ENCODE peak calls at places on chromosomes 12 and 14, in eight cellular contexts. F is fibroblast of lung; N is A549; A is thoracic aorta; H is left ventricle myocardium inferior; C is MM.1S; R is colonic mucosa; K is CD4-positive, CD25-positive, alpha-beta regulatory T cell. W is an unnamed sample. For H3K4me1, the result is how much of the 10 kb centered on the place peaks cover.

GRCh38 chr12:102776041-102776440 is 141.0 kb downstream of the PAH start:
- DNase-seq in N (no peak), F (no peak), A (no peak), H (no peak), R (no peak), K (no peak), C (no peak), W (no peak)

GRCh38 chr14:78933948-78934524 is 763.9 kb downstream of the NRXN3 start:
- DNase-seq in K (no peak), H (no peak), R (no peak), N (peak), F (peak), A (no peak), C (no peak), W (no peak)

GRCh38 chr14:61477845-61478438 is 156.6 kb downstream of the PRKCH start:
- DNase-seq in A (no peak), K (no peak), H (peak), R (peak), F (peak), C (no peak), N (no peak), W (peak)

GRCh38 chr12:75549989-75550388 is 38.6 kb upstream of the KRR1 start:
- DNase-seq in K (no peak), H (no peak), R (no peak), F (no peak), A (no peak), C (no peak), N (no peak), W (no peak)

GRCh38 chr12:106287364-106287763 is 15.2 kb upstream of the TCP11L2 start:
- DNase-seq in H (no peak), F (no peak), N (no peak), A (no peak), C (no peak), K (no peak), R (no peak), W (no peak)

GRCh38 chr12:4589941-4590340 is 27.9 kb downstream of the DYRK4 start:
- DNase-seq in H (no peak), N (no peak), K (no peak), R (no peak), C (no peak), A (no peak), F (no peak), W (no peak)

GRCh38 chr14:44162197-44162596 is 344.9 kb downstream of the FSCB start:
- DNase-seq in F (no peak), H (no peak), R (no peak), N (no peak), A (no peak), K (no peak), C (no peak), W (peak)

GRCh38 chr12:65156366-65156831 is 13.0 kb upstream of the LEMD3 start:
- DNase-seq in C (peak), K (no peak), A (no peak), F (no peak), H (no peak), N (no peak), R (no peak), W (no peak)

GRCh38 chr14:57961793-57962075 is 95.8 kb upstream of the SLC35F4 start:
- DNase-seq in N (no peak), K (no peak), F (no peak), C (no peak), R (no peak), H (no peak), A (no peak), W (no peak)

GRCh38 chr12:103782399-103782798 is 58.6 kb downstream of the NT5DC3 start:
- DNase-seq in C (no peak), N (no peak), H (no peak), R (no peak), F (no peak), K (no peak), A (no peak), W (no peak)

GRCh38 chr12:123120452-123121166 is 30.3 kb downstream of the PITPNM2 start:
- DNase-seq in K (no peak), N (no peak), A (no peak), F (no peak), C (peak), R (no peak), H (no peak), W (peak)

GRCh38 chr12:25332143-25332542 is 81.4 kb upstream of the KRAS start:
- DNase-seq in H (no peak), K (no peak), F (no peak), C (peak), N (no peak), R (no peak), A (no peak), W (no peak)

GRCh38 chr12:25249951-25250738 is 584 bp downstream of the KRAS start:
- DNase-seq in F (no peak), N (peak), C (peak), K (peak), A (no peak), R (peak), H (peak), W (peak)

GRCh38 chr12:19261773-19262172 is 132.2 kb downstream of the PLEKHA5 start:
- DNase-seq in F (no peak), A (no peak), H (no peak), R (no peak), N (no peak), C (no peak), K (no peak), W (no peak)

GRCh38 chr14:33709286-33709685 is 241.6 kb downstream of the EGLN3 start:
- DNase-seq in H (no peak), K (no peak), F (peak), C (no peak), N (no peak), A (no peak), R (no peak), W (no peak)

GRCh38 chr14:106872619-106873446 is 1346.5 kb downstream of the TMEM121 start:
- DNase-seq in F (no peak), A (no peak), C (peak), K (peak), H (peak), R (peak), N (peak), W (peak)

GRCh38 chr12:3253682-3254275 is 176.6 kb downstream of the TSPAN9 start:
- DNase-seq in H (peak), C (no peak), A (no peak), F (no peak), K (no peak), N (no peak), R (no peak), W (no peak)

GRCh38 chr12:29725587-29726320 is 58.0 kb downstream of the TMTC1 start:
- DNase-seq in K (no peak), H (peak), R (no peak), C (no peak), N (no peak), A (peak), F (peak), W (peak)

GRCh38 chr12:124680863-124681778 is 113.7 kb upstream of the NCOR2 start:
- DNase-seq in R (peak), F (peak), C (no peak), H (peak), A (peak), N (peak), K (no peak), W (no peak)

GRCh38 chr12:116455540-116456306 is 103.5 kb upstream of the MAP1LC3B2 start:
- DNase-seq in N (peak), R (peak), F (peak), H (peak), A (peak), K (no peak), C (no peak), W (peak)

GRCh38 chr12:1847411-1847810 is 27.0 kb downstream of the LRTM2 start:
- DNase-seq in R (no peak), A (no peak), C (no peak), F (no peak), K (no peak), H (no peak), N (no peak), W (no peak)

DNA sequence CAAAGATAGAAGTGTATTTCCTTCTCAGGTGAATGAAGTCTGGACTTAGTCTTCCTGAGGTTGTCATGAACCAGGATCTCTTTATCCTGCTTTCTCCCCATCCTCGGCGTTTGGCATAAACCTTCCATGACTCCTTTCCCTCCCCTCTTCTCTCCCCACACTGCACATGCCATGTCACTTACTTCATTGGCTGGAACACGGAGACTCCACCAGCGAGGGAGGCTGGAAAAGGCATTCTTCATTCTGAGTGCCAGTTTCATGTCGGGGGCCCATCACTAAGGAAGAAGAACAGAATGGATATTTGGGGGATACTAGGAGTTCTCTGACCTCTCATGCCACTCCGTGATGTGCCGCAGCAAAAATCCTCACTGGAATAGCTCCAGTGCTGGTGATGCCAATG is 105.6 kb downstream of the VCPKMT start:
- DNase-seq in H (no peak), K (no peak), C (no peak), A (no peak), F (no peak), N (no peak), R (no peak), W (no peak)
- H3K4me1 ChIP-seq in H (under half), K (under half), C (under half), A (under half), F (under half), N (under half), R (under half), W (under half)

GRCh38 chr14:103653802-103654201 is 24.8 kb downstream of the KLC1 start:
- DNase-seq in A (no peak), H (no peak), F (no peak), R (no peak), N (no peak), K (no peak), C (no peak), W (no peak)
- H3K4me1 ChIP-seq in A (under half), H (half or more), F (under half), R (under half), N (under half), K (under half), C (under half), W (under half)

GRCh38 chr14:104686624-104687517 is 2.5 kb upstream of the INF2 start:
- DNase-seq in H (peak), N (no peak), R (peak), C (no peak), F (no peak), K (no peak), A (no peak), W (no peak)
- H3K4me1 ChIP-seq in H (half or more), N (half or more), R (under half), C (under half), F (under half), K (half or more), A (under half), W (under half)

GRCh38 chr12:51517316-51517715 is 73.7 kb upstream of the SCN8A start:
- DNase-seq in R (no peak), F (no peak), N (no peak), C (no peak), H (no peak), A (no peak), K (no peak), W (no peak)
- H3K4me1 ChIP-seq in R (under half), F (under half), N (under half), C (under half), H (under half), A (under half), K (under half), W (under half)

GRCh38 chr14:81506512-81506911 is 27.1 kb downstream of the SEL1L start:
- DNase-seq in K (no peak), N (no peak), A (no peak), C (no peak), F (no peak), H (no peak), R (no peak), W (no peak)
- H3K4me1 ChIP-seq in K (under half), N (under half), A (under half), C (under half), F (under half), H (under half), R (under half), W (under half)

GRCh38 chr12:120249875-120250795 is 15.4 kb downstream of the PXN start:
- DNase-seq in A (no peak), H (peak), F (no peak), C (no peak), K (no peak), R (no peak), N (no peak), W (peak)

GRCh38 chr12:120242971-120243699 is 22.4 kb downstream of the PXN start:
- DNase-seq in K (no peak), H (no peak), C (no peak), R (no peak), N (no peak), F (no peak), A (no peak), W (no peak)

GRCh38 chr12:120249266-120249874 is 16.2 kb downstream of the PXN start:
- DNase-seq in R (no peak), F (no peak), K (no peak), A (no peak), N (no peak), H (no peak), C (no peak), W (no peak)

GRCh38 chr12:120247621-120248030 is 17.9 kb downstream of the PXN start:
- DNase-seq in R (no peak), F (peak), K (no peak), N (no peak), C (no peak), A (no peak), H (no peak), W (no peak)

DNA sequence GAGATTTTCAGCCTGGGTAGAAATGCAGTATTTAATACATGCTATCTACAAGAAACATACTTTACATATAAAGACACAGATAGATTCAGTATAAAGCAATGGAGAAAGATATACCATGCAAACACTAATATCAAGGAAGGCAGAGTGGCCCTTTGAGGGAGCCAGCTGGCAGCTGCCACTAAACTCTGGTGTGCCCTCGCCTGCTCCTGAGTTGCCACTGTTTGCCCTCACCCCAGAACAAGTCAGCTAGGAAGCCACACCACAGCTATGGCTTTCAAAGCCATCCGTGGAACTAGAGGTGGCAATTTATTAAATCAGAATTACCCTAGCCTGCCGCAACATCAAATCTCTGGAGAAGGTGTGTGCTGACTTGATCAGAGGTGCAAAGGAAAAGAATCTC is 18.3 kb downstream of the PXN start:
- DNase-seq in N (no peak), C (no peak), K (no peak), F (no peak), H (no peak), R (no peak), A (no peak), W (no peak)
- H3K4me1 ChIP-seq in N (half or more), C (under half), K (half or more), F (under half), H (half or more), R (under half), A (under half), W (under half)

DNA sequence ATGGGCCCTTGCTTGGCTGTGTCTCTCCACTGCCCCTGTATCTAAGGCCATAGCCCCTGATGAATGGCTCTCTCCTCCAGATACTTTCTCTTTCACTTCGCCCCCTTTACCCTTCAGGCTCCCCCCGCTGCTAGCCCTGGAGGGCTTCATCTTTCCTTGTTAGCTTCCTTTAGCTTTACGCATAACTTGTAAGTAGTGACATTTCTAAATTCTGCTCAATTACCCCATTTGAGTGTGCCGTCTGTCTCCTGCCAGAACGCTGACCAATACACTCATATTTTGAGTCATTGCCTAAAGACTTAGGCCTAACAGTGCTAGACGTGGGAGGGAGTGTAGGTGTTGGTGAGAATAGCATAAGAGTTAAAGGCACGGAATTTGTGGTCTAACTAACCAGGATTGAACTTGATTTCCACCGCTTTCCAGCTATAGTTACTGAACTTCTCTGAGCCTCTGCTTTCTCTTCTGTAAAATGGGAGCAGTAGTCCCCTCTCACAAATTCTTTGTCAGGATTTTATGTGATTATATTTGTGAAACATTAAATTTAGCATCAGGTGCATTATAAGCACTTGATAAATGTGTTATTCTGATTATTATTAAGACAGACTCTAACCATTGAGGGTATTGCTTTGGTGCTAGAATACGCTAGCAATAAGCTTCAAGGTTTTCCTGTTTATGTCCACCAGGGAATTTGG is 129.3 kb downstream of the ZFP36L1 start:
- DNase-seq in H (no peak), C (no peak), F (peak), N (no peak), K (no peak), A (no peak), R (no peak), W (no peak)
- H3K4me1 ChIP-seq in H (half or more), C (under half), F (under half), N (under half), K (under half), A (under half), R (under half), W (under half)

GRCh38 chr14:55583942-55584468 is 4.0 kb downstream of the KTN1 start:
- DNase-seq in F (no peak), R (no peak), C (no peak), K (no peak), A (no peak), N (no peak), H (no peak), W (no peak)

GRCh38 chr14:55585854-55586253 is 5.8 kb downstream of the KTN1 start:
- DNase-seq in K (no peak), N (no peak), A (no peak), C (no peak), F (peak), R (no peak), H (no peak), W (no peak)

GRCh38 chr14:55587847-55588246 is 7.8 kb downstream of the KTN1 start:
- DNase-seq in F (no peak), K (no peak), C (no peak), A (no peak), H (no peak), N (no peak), R (no peak), W (no peak)

GRCh38 chr14:55588259-55588699 is 8.3 kb downstream of the KTN1 start:
- DNase-seq in K (no peak), A (no peak), H (no peak), C (no peak), F (peak), R (no peak), N (no peak), W (no peak)

GRCh38 chr14:55586411-55586810 is 6.4 kb downstream of the KTN1 start:
- DNase-seq in C (no peak), H (no peak), K (no peak), A (no peak), R (no peak), F (no peak), N (no peak), W (no peak)
- H3K4me1 ChIP-seq in C (under half), H (half or more), K (under half), A (under half), R (under half), F (under half), N (half or more), W (under half)

DNA sequence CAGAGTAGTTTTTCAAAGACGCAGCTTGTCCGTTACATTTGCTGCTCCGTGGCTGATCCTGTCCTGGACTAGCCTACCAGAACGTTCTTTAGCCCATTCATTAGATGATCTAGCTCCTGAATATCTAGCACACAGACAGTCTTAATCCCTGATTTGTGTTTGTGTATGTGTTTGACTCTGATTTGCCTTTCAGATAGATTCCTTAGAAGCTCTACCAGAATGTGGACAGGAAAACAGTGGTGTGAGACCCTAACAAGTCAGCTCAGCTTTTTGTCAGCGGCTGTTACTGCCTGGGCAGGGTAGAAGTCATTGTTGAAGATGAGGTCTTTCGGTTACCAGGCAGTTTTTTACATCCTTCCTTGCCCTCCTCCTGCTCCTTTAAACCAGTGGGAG is 60.4 kb downstream of the SAMD4A start:
- DNase-seq in H (no peak), A (no peak), C (no peak), R (no peak), N (no peak), K (no peak), F (no peak), W (no peak)
- H3K4me1 ChIP-seq in H (half or more), A (under half), C (under half), R (under half), N (under half), K (under half), F (under half), W (under half)